ENCODE peak calls at places on chromosomes 1 and 21, in four cellular contexts. One of them, this sample, is unnamed.

GRCh38 chr21:42527489-42528158 is 14.0 kb downstream of the SLC37A1 start:
- DNase-seq in K562: no peak
- DNase-seq in SK-N-SH: no peak
- DNase-seq in HepG2: no peak
- DNase-seq in this sample: no peak

GRCh38 chr1:237851209-237851845 is 39.4 kb downstream of the ZP4 start:
- DNase-seq in K562: peak
- DNase-seq in SK-N-SH: peak
- DNase-seq in HepG2: peak
- DNase-seq in this sample: no peak

GRCh38 chr1:159141584-159142518 is 29.6 kb upstream of the CADM3 start:
- DNase-seq in K562: no peak
- DNase-seq in SK-N-SH: peak
- DNase-seq in HepG2: no peak
- DNase-seq in this sample: no peak

GRCh38 chr1:52055854-52056109 is 313 bp upstream of the BTF3L4 start:
- DNase-seq in K562: no peak
- DNase-seq in SK-N-SH: no peak
- DNase-seq in HepG2: no peak
- DNase-seq in this sample: no peak

GRCh38 chr1:55446351-55446750 is 231.2 kb upstream of the USP24 start:
- DNase-seq in K562: no peak
- DNase-seq in SK-N-SH: no peak
- DNase-seq in HepG2: no peak
- DNase-seq in this sample: no peak

GRCh38 chr1:164602480-164603093 is 43.6 kb downstream of the PBX1 start:
- DNase-seq in K562: no peak
- DNase-seq in SK-N-SH: no peak
- DNase-seq in HepG2: no peak
- DNase-seq in this sample: no peak

GRCh38 chr1:64320470-64320869 is 117.0 kb downstream of the UBE2U start:
- DNase-seq in K562: no peak
- DNase-seq in SK-N-SH: no peak
- DNase-seq in HepG2: no peak
- DNase-seq in this sample: no peak

GRCh38 chr1:54798769-54799641 is 2.1 kb downstream of the TTC22 start:
- DNase-seq in K562: no peak
- DNase-seq in SK-N-SH: no peak
- DNase-seq in HepG2: no peak
- DNase-seq in this sample: no peak

GRCh38 chr1:4021153-4021894 is 121.3 kb upstream of the C1orf174 start:
- DNase-seq in K562: no peak
- DNase-seq in SK-N-SH: no peak
- DNase-seq in HepG2: no peak
- DNase-seq in this sample: no peak

GRCh38 chr1:231162300-231162969 is 577 bp downstream of the TRIM67 start:
- DNase-seq in K562: peak
- DNase-seq in SK-N-SH: peak
- DNase-seq in HepG2: peak
- DNase-seq in this sample: no peak
- TF ChIP-seq REST in K562: peak
- TF ChIP-seq REST in SK-N-SH: peak
- TF ChIP-seq REST in HepG2: peak
- TF ChIP-seq REST in this sample: peak

DNA sequence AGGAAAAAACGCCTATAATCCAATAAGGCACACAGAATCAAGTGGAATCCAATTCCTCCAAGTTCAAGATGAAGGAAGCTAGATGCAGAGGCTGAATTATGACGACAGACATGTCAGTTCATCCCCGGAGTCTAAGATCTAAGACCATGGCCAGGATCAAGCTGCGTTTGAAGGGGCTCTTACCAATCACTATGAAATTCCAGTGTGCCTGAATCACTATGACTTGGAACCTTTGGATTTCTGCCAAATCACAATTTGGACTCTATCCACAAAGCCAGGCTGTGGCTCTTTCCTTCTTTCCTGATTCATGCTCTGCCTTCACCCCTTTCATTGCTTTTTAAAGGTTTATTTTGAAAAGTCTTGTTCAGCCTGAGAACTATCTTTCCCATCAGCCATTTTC is 17.1 kb downstream of the OLIG2 start:
- DNase-seq in K562: no peak
- DNase-seq in SK-N-SH: no peak
- DNase-seq in HepG2: no peak
- DNase-seq in this sample: peak
- H3K4me2 ChIP-seq in K562: no peak
- H3K4me2 ChIP-seq in SK-N-SH: peak
- H3K4me2 ChIP-seq in HepG2: no peak
- H3K4me2 ChIP-seq in this sample: peak

GRCh38 chr1:161094481-161094880 is 3.7 kb upstream of the KLHDC9 start:
- DNase-seq in K562: no peak
- DNase-seq in SK-N-SH: no peak
- DNase-seq in HepG2: no peak
- DNase-seq in this sample: no peak

GRCh38 chr1:161091796-161092507 is 2.6 kb upstream of the NECTIN4 start:
- DNase-seq in K562: no peak
- DNase-seq in SK-N-SH: no peak
- DNase-seq in HepG2: no peak
- DNase-seq in this sample: no peak

GRCh38 chr1:161091093-161091492 is 1.7 kb upstream of the NECTIN4 start:
- DNase-seq in K562: no peak
- DNase-seq in SK-N-SH: no peak
- DNase-seq in HepG2: no peak
- DNase-seq in this sample: no peak

GRCh38 chr1:161090617-161091016 is 1.3 kb upstream of the NECTIN4 start:
- DNase-seq in K562: no peak
- DNase-seq in SK-N-SH: no peak
- DNase-seq in HepG2: no peak
- DNase-seq in this sample: no peak

DNA sequence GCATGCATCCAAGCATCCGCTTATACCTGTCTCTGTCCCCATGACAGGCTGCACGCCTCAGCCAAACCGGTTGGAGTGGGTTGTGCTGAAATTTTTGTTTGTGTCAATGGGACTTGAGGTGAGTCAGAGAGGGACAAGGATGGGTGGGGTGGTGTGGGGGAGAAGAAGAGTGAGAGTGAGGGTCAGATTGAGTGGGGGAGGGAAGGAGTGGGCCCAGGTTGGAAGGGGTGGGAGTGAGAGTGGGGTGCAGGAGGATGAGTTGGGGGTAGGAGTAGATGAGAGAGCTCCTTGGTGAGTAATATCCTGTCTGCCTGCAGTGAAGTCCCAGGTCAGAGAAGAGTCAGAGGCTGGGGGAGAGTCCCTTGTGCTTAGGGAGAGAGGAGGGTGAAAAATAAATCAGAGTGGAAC is 3.3 kb upstream of the NECTIN4 start:
- DNase-seq in K562: no peak
- DNase-seq in SK-N-SH: peak
- DNase-seq in HepG2: no peak
- DNase-seq in this sample: no peak
- TF ChIP-seq ELF1 in K562: no peak
- TF ChIP-seq ELF1 in SK-N-SH: no peak
- TF ChIP-seq ELF1 in HepG2: no peak
- TF ChIP-seq ELF1 in this sample: no peak

GRCh38 chr1:36866168-36866814 is 168.0 kb downstream of the GRIK3 start:
- DNase-seq in K562: no peak
- DNase-seq in SK-N-SH: no peak
- DNase-seq in HepG2: no peak
- DNase-seq in this sample: no peak
- TF ChIP-seq REST in K562: peak
- TF ChIP-seq REST in SK-N-SH: no peak
- TF ChIP-seq REST in HepG2: peak
- TF ChIP-seq REST in this sample: peak

GRCh38 chr1:42153598-42153995 is 387 bp downstream of the GUCA2B start:
- DNase-seq in K562: no peak
- DNase-seq in SK-N-SH: no peak
- DNase-seq in HepG2: no peak
- DNase-seq in this sample: no peak

GRCh38 chr1:42152907-42153597 is at the start of gene GUCA2B:
- DNase-seq in K562: no peak
- DNase-seq in SK-N-SH: no peak
- DNase-seq in HepG2: no peak
- DNase-seq in this sample: no peak

GRCh38 chr1:42152119-42152518 is 1.1 kb upstream of the GUCA2B start:
- DNase-seq in K562: no peak
- DNase-seq in SK-N-SH: no peak
- DNase-seq in HepG2: no peak
- DNase-seq in this sample: no peak

GRCh38 chr1:42148166-42148565 is 5.0 kb upstream of the GUCA2B start:
- DNase-seq in K562: no peak
- DNase-seq in SK-N-SH: no peak
- DNase-seq in HepG2: no peak
- DNase-seq in this sample: no peak

DNA sequence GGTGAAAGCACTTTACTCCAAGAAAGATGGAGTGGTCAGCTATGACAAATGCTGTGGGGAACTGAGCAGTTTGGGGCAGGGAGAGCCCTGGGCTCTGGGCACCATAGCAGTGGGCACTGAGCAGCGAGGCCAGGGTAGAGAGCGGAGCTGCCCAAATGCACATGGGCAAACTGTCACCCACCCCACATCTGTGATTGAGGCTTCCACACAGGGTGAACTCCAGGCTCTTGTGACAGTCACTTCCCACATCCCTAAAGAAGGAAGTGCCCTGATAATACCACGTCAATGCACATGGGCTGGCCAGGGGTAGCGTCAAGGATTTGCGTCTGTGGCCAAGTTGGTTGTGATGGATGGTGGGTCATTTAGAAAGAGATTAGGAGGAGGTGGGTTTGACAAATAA is 2.6 kb upstream of the GUCA2B start:
- DNase-seq in K562: no peak
- DNase-seq in SK-N-SH: no peak
- DNase-seq in HepG2: no peak
- DNase-seq in this sample: no peak
- H3K4me2 ChIP-seq in K562: no peak
- H3K4me2 ChIP-seq in SK-N-SH: no peak
- H3K4me2 ChIP-seq in HepG2: no peak
- H3K4me2 ChIP-seq in this sample: no peak

GRCh38 chr1:200906491-200906890 is 11.8 kb downstream of the INAVA start:
- DNase-seq in K562: no peak
- DNase-seq in SK-N-SH: no peak
- DNase-seq in HepG2: no peak
- DNase-seq in this sample: no peak

GRCh38 chr1:200903793-200904192 is 9.1 kb downstream of the INAVA start:
- DNase-seq in K562: no peak
- DNase-seq in SK-N-SH: no peak
- DNase-seq in HepG2: no peak
- DNase-seq in this sample: no peak

GRCh38 chr1:200904772-200905171 is 10.1 kb downstream of the INAVA start:
- DNase-seq in K562: no peak
- DNase-seq in SK-N-SH: no peak
- DNase-seq in HepG2: no peak
- DNase-seq in this sample: no peak

GRCh38 chr1:200907611-200908097 is 13.0 kb downstream of the INAVA start:
- DNase-seq in K562: no peak
- DNase-seq in SK-N-SH: no peak
- DNase-seq in HepG2: peak
- DNase-seq in this sample: no peak

GRCh38 chr1:200905411-200906052 is 10.8 kb downstream of the INAVA start:
- DNase-seq in K562: no peak
- DNase-seq in SK-N-SH: no peak
- DNase-seq in HepG2: peak
- DNase-seq in this sample: no peak
- TF ChIP-seq ELF1 in K562: no peak
- TF ChIP-seq ELF1 in SK-N-SH: no peak
- TF ChIP-seq ELF1 in HepG2: no peak
- TF ChIP-seq ELF1 in this sample: no peak

DNA sequence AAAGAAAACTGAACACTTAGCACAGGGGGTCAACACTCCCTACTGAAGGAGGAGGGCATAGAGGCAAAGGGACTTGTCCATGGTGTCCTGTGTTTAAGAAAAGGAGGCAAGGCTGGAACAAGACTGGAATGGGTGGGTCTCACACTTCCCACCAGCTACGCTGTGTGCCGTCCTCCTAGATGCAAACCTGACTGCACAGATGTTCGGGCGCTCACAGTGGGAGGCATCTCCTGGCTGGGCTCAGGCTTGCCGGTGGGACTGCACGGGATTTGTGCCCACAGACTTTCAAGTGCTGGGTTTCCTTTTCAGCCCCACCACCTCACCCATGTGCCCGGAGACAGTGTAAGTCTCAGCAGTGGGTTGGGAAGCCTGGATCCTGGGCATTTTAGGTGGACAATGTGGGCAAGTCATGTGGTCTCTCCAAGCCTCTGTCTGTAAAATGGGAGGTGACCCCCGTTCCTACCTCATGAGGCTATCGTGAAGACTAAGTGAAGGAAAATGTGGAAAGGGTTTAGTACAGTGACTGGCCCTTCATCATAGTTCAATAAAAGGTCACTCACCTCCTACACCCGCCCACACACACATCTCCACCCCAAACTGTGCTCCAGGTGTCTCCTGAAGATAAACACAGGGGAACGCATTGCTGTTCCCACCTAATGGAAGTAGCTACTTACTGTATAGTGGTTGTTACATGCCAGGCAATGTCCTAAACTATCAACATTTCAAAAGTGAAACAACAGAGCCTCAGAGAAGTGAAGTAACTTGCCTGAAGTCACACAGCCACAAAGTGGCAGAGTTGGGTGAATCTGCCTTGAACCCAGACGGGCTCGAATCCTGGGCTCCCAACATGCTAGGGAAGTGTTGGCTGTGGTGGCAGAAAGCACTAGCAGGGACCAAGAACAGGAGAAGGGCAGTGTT is 36.0 kb downstream of the ATP1A1 start:
- DNase-seq in K562: peak
- DNase-seq in SK-N-SH: no peak
- DNase-seq in HepG2: no peak
- DNase-seq in this sample: no peak
- TF ChIP-seq REST in K562: no peak
- TF ChIP-seq REST in SK-N-SH: no peak
- TF ChIP-seq REST in HepG2: no peak
- TF ChIP-seq REST in this sample: no peak

DNA sequence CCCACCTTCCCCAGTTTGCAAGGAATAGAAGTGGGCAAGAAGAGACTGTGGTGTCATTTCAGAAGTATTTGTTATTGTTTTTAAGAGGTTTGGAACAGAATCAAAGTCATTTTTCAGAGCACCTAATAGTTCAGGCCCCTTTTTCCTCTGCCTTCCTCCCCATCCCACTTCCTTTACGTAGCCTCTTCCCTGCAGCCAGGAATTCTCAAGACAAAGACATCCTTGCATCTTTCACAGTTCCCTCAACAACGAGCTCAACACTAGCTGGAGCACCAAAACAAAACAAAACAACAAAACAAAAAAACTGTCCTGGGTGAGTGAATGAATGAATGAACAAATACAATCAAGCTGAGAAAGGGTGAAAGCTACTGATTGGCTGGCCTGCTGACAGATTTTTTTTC is 7.0 kb downstream of the PALMD start:
- DNase-seq in K562: no peak
- DNase-seq in SK-N-SH: no peak
- DNase-seq in HepG2: no peak
- DNase-seq in this sample: no peak
- H3K4me2 ChIP-seq in K562: no peak
- H3K4me2 ChIP-seq in SK-N-SH: no peak
- H3K4me2 ChIP-seq in HepG2: no peak
- H3K4me2 ChIP-seq in this sample: no peak

GRCh38 chr1:153677718-153678518 is 570 bp upstream of the NPR1 start:
- DNase-seq in K562: peak
- DNase-seq in SK-N-SH: peak
- DNase-seq in HepG2: no peak
- DNase-seq in this sample: peak
- TF ChIP-seq ELF1 in K562: no peak
- TF ChIP-seq ELF1 in SK-N-SH: no peak
- TF ChIP-seq ELF1 in HepG2: no peak
- TF ChIP-seq ELF1 in this sample: no peak

GRCh38 chr1:235971571-235972315 is 93.1 kb downstream of the NID1 start:
- DNase-seq in K562: peak
- DNase-seq in SK-N-SH: peak
- DNase-seq in HepG2: peak
- DNase-seq in this sample: peak
- TF ChIP-seq REST in K562: no peak
- TF ChIP-seq REST in SK-N-SH: peak
- TF ChIP-seq REST in HepG2: no peak
- TF ChIP-seq REST in this sample: no peak

This sample was measured in HCT116.